ENCODE peak calls at places on chromosomes 3 and 15, in eight cellular contexts. O, L, J, X, M, K, D and W are unnamed samples.

GRCh38 chr15:70060214-70061085 is 37.3 kb downstream of the TLE3 start:
- DNase-seq in M (no peak), O (no peak), D (no peak), L (no peak), K (no peak), X (no peak), J (no peak), W (peak; percentile 69)

GRCh38 chr3:53267766-53268165 is 11.9 kb upstream of the TKT start:
- DNase-seq in X (no peak), M (no peak), D (no peak), O (no peak), K (no peak), L (no peak), J (no peak), W (no peak)

GRCh38 chr3:169234595-169234994 is 428.9 kb downstream of the MECOM start:
- DNase-seq in K (no peak), D (no peak), X (no peak), J (no peak), M (no peak), O (no peak), L (no peak), W (no peak)

GRCh38 chr15:48317221-48317620 is 14.0 kb upstream of the DUT start:
- DNase-seq in O (no peak), K (no peak), J (no peak), M (peak; percentile 5), D (no peak), X (no peak), L (no peak), W (no peak)

GRCh38 chr3:194306109-194306686 is 44.9 kb downstream of the CPN2 start:
- DNase-seq in X (no peak), J (no peak), M (no peak), L (no peak), O (peak; percentile 34), K (no peak), D (no peak), W (no peak)

GRCh38 chr15:45307230-45307924 is 55.3 kb downstream of the SLC28A2 start:
- DNase-seq in K (peak; percentile 56), D (no peak), O (no peak), X (peak; percentile 59), J (peak; percentile 18), M (peak; percentile 40), L (peak; percentile 32), W (peak; percentile 77)

GRCh38 chr3:27708246-27708645 is 13.9 kb downstream of the EOMES start:
- DNase-seq in L (no peak), M (peak; percentile 47), O (no peak), X (no peak), K (no peak), J (no peak), D (no peak), W (no peak)

GRCh38 chr15:80840173-80841130 is 61.3 kb downstream of the CEMIP start:
- DNase-seq in J (no peak), D (no peak), O (no peak), M (no peak), L (no peak), K (no peak), X (peak; percentile 28), W (peak; percentile 80)

GRCh38 chr3:119350114-119350513 is 55.9 kb downstream of the ARHGAP31 start:
- DNase-seq in D (no peak), K (no peak), J (peak; percentile 89), L (no peak), O (peak; percentile 83), X (no peak), M (no peak), W (no peak)

GRCh38 chr3:129611446-129611800 is 4.9 kb upstream of the PLXND1 start:
- DNase-seq in X (no peak), M (no peak), D (no peak), J (no peak), O (no peak), L (no peak), K (no peak), W (peak; percentile 84)
- H3K4me2 ChIP-seq in X (no peak overlapping the region), M (no peak overlapping the region), D (no peak overlapping the region), J (peak overlapping the region; percentile 66), O (no peak overlapping the region), L (no peak overlapping the region), K (no peak overlapping the region), W (no peak overlapping the region)

GRCh38 chr15:98504998-98505397 is 143.3 kb upstream of the IGF1R start:
- DNase-seq in X (no peak), O (no peak), D (no peak), M (no peak), L (no peak), J (no peak), K (no peak), W (no peak)
- H3K27me3 ChIP-seq in X (peaks cover 24% of the 10 kb centered on the region), O (no peaks in the 10 kb centered on the region), D (peaks cover 14% of the 10 kb centered on the region), M (no peaks in the 10 kb centered on the region), L (peaks cover 52% of the 10 kb centered on the region), J (no peaks in the 10 kb centered on the region), K (no peaks in the 10 kb centered on the region), W (no peaks in the 10 kb centered on the region)

GRCh38 chr15:75943246-75943645 is 39.6 kb downstream of the FBXO22 start:
- DNase-seq in L (no peak), X (no peak), M (no peak), D (no peak), O (no peak), K (no peak), J (no peak), W (no peak)

GRCh38 chr15:75942464-75942863 is 38.8 kb downstream of the FBXO22 start:
- DNase-seq in X (no peak), O (no peak), K (no peak), D (no peak), L (no peak), M (no peak), J (no peak), W (no peak)

GRCh38 chr15:75945953-75946352 is 42.3 kb downstream of the FBXO22 start:
- DNase-seq in O (no peak), J (no peak), X (peak; percentile 88), K (peak; percentile 67), L (no peak), M (peak; percentile 31), D (no peak), W (peak; percentile 13)

GRCh38 chr15:75947117-75947516 is 43.4 kb downstream of the FBXO22 start:
- DNase-seq in K (peak; percentile 53), J (no peak), O (no peak), D (no peak), X (peak; percentile 77), L (no peak), M (peak; percentile 94), W (peak; percentile 69)

GRCh38 chr15:75943713-75944215 is 40.1 kb downstream of the FBXO22 start:
- DNase-seq in O (no peak), K (no peak), J (peak; percentile 12), D (no peak), L (no peak), M (peak; percentile 29), X (peak; percentile 42), W (no peak)
- H3K4me2 ChIP-seq in O (no peak overlapping the region), K (no peak overlapping the region), J (no peak overlapping the region), D (no peak overlapping the region), L (no peak overlapping the region), M (no peak overlapping the region), X (no peak overlapping the region), W (no peak overlapping the region)

GRCh38 chr3:12409625-12410596 is 74.4 kb upstream of the TSEN2 start:
- DNase-seq in O (no peak), D (no peak), M (no peak), L (no peak), J (no peak), X (no peak), K (no peak), W (no peak)
- H3K27me3 ChIP-seq in O (no peaks in the 10 kb centered on the region), D (peaks cover 6% of the 10 kb centered on the region), M (peaks cover 7% of the 10 kb centered on the region), L (no peaks in the 10 kb centered on the region), J (no peaks in the 10 kb centered on the region), X (no peaks in the 10 kb centered on the region), K (no peaks in the 10 kb centered on the region), W (no peaks in the 10 kb centered on the region)

GRCh38 chr15:68666120-68666811 is 87.5 kb downstream of the CORO2B start:
- DNase-seq in O (peak; percentile 56), J (peak; percentile 64), X (no peak), K (no peak), L (no peak), M (no peak), D (no peak), W (no peak)
- H3K4me2 ChIP-seq in O (no peak overlapping the region), J (peak overlapping the region; percentile 60), X (no peak overlapping the region), K (no peak overlapping the region), L (no peak overlapping the region), M (no peak overlapping the region), D (no peak overlapping the region), W (no peak overlapping the region)

GRCh38 chr15:42031211-42031915 is 10.5 kb upstream of the PLA2G4E start:
- DNase-seq in K (no peak), L (no peak), O (no peak), X (no peak), M (peak; percentile 70), D (no peak), J (no peak), W (no peak)

GRCh38 chr15:42034628-42035177 is 13.9 kb upstream of the PLA2G4E start:
- DNase-seq in J (no peak), O (no peak), D (no peak), K (no peak), X (no peak), L (no peak), M (no peak), W (no peak)

GRCh38 chr15:42033214-42033873 is 12.5 kb upstream of the PLA2G4E start:
- DNase-seq in D (no peak), J (no peak), K (no peak), L (no peak), O (no peak), X (no peak), M (no peak), W (no peak)

GRCh38 chr15:42035362-42035761 is 14.5 kb upstream of the PLA2G4E start:
- DNase-seq in L (no peak), D (no peak), X (peak; percentile 11), K (no peak), O (peak; percentile 52), M (peak; percentile 80), J (peak; percentile 53), W (no peak)

GRCh38 chr15:42032376-42033213 is 11.8 kb upstream of the PLA2G4E start:
- DNase-seq in D (no peak), J (no peak), O (no peak), X (no peak), K (no peak), L (no peak), M (no peak), W (no peak)
- H3K27me3 ChIP-seq in D (peaks cover 40% of the 10 kb centered on the region), J (no peaks in the 10 kb centered on the region), O (no peaks in the 10 kb centered on the region), X (peaks cover 45% of the 10 kb centered on the region), K (peaks cover 11% of the 10 kb centered on the region), L (no peaks in the 10 kb centered on the region), M (no peaks in the 10 kb centered on the region), W (peaks cover 30% of the 10 kb centered on the region)